ENCODE peak calls at places on chromosomes 16 and 17, in four cellular contexts. P is H1, W is K562, B is HepG2. K is an unnamed sample.

GRCh38 chr16:24580665-24581064 is 41.3 kb downstream of the RBBP6 start:
- DNase-seq in B (no peak), W (no peak), P (no peak), K (peak; percentile 37)

GRCh38 chr17:10649031-10649430 is 8.1 kb downstream of the MYH3 start:
- DNase-seq in B (no peak), P (no peak), W (peak; percentile 13), K (no peak)

GRCh38 chr16:84246679-84247077 is 6.9 kb upstream of the KCNG4 start:
- DNase-seq in P (no peak), B (no peak), W (peak; percentile 32), K (no peak)

GRCh38 chr16:71288570-71288889 is 672 bp downstream of the CMTR2 start:
- DNase-seq in P (no peak), W (no peak), B (no peak), K (no peak)

GRCh38 chr17:74045608-74046007 is 157.9 kb upstream of the RPL38 start:
- DNase-seq in B (no peak), P (no peak), W (no peak), K (no peak)

GRCh38 chr17:82804442-82805191 is 35.2 kb downstream of the ZNF750 start:
- DNase-seq in P (no peak), W (no peak), B (no peak), K (no peak)

GRCh38 chr16:4780235-4780634 is 7.9 kb downstream of the SEPTIN12 start:
- DNase-seq in B (no peak), W (peak; percentile 22), P (no peak), K (peak; percentile 35)

GRCh38 chr16:86398201-86398600 is 112.1 kb upstream of the FOXF1 start:
- DNase-seq in B (no peak), P (no peak), W (no peak), K (no peak)

GRCh38 chr16:30554933-30555847 is 3.0 kb downstream of the ZNF764 start:
- DNase-seq in P (no peak), W (no peak), B (no peak), K (no peak)

GRCh38 chr17:75842963-75843576 is 1.1 kb downstream of the UNC13D start:
- DNase-seq in W (no peak), B (no peak), P (no peak), K (no peak)

GRCh38 chr16:4465977-4466779 is 8.2 kb downstream of the NMRAL1 start:
- DNase-seq in P (no peak), B (no peak), W (no peak), K (no peak)

GRCh38 chr16:31052131-31052530 is 18.8 kb downstream of the STX4 start:
- DNase-seq in B (peak; percentile 45), W (peak; percentile 57), P (no peak), K (peak; percentile 90)

GRCh38 chr16:58492066-58492465 is 7.9 kb upstream of the NDRG4 start:
- DNase-seq in P (no peak), W (no peak), B (no peak), K (no peak)

GRCh38 chr17:2453325-2453724 is 52.5 kb upstream of the MNT start:
- DNase-seq in B (no peak), W (no peak), P (no peak), K (no peak)

GRCh38 chr16:48537909-48538745 is 71.9 kb downstream of the N4BP1 start:
- DNase-seq in P (peak; percentile 39), B (no peak), W (no peak), K (no peak)

GRCh38 chr16:76389126-76389525 is 111.9 kb downstream of the CNTNAP4 start:
- DNase-seq in B (no peak), W (no peak), P (no peak), K (no peak)

GRCh38 chr17:850828-851759 is 68.9 kb downstream of the MRM3 start:
- DNase-seq in W (no peak), P (no peak), B (no peak), K (no peak)

GRCh38 chr16:29011851-29012250 is 27.0 kb downstream of the LAT start:
- DNase-seq in W (no peak), P (no peak), B (no peak), K (no peak)

GRCh38 chr17:48995332-48995870 is 1.8 kb upstream of the IGF2BP1 start:
- DNase-seq in W (peak; percentile 86), P (peak; percentile 78), B (no peak), K (no peak)

GRCh38 chr16:46789499-46790414 is 41.2 kb downstream of the C16orf87 start:
- DNase-seq in P (peak; percentile 90), B (peak; percentile 74), W (peak; percentile 79), K (peak; percentile 61)

GRCh38 chr17:40602445-40603443 is 37.5 kb upstream of the CCR7 start:
- DNase-seq in P (no peak), W (no peak), B (no peak), K (no peak)

GRCh38 chr17:30824002-30824355 is 513 bp downstream of the CRLF3 start:
- DNase-seq in W (peak; percentile 51), B (no peak), P (no peak), K (no peak)

GRCh38 chr17:82663381-82664275 is 15.4 kb upstream of the WDR45B start:
- DNase-seq in B (no peak), W (no peak), P (no peak), K (no peak)

GRCh38 chr16:67268136-67268579 is 11.2 kb upstream of the PLEKHG4 start:
- DNase-seq in W (peak; percentile 97), P (no peak), B (peak; percentile 43), K (no peak)

GRCh38 chr16:77763994-77764393 is 24.4 kb upstream of the VAT1L start:
- DNase-seq in W (no peak), P (no peak), B (no peak), K (no peak)

GRCh38 chr16:3950343-3951193 is 70.1 kb upstream of the CREBBP start:
- DNase-seq in W (peak; percentile 32), B (no peak), P (no peak), K (peak; percentile 52)

GRCh38 chr16:48235058-48235555 is 9.0 kb upstream of the LONP2 start:
- DNase-seq in B (no peak), P (no peak), W (no peak), K (no peak)

GRCh38 chr17:72417627-72418026 is 296.8 kb downstream of the SOX9 start:
- DNase-seq in B (no peak), P (no peak), W (no peak), K (no peak)

GRCh38 chr17:72416905-72417304 is 296.1 kb downstream of the SOX9 start:
- DNase-seq in P (no peak), W (no peak), B (no peak), K (no peak)

GRCh38 chr17:72414032-72414396 is 293.2 kb downstream of the SOX9 start:
- DNase-seq in P (no peak), B (no peak), W (no peak), K (no peak)

GRCh38 chr17:72414967-72415853 is 294.4 kb downstream of the SOX9 start:
- DNase-seq in B (no peak), W (no peak), P (no peak), K (no peak)

GRCh38 chr17:72416054-72416691 is 295.4 kb downstream of the SOX9 start:
- DNase-seq in B (no peak), P (no peak), W (no peak), K (no peak)
- TF ChIP-seq RNF2 in B (no peak), P (no peak), W (no peak), K (no peak)

DNA sequence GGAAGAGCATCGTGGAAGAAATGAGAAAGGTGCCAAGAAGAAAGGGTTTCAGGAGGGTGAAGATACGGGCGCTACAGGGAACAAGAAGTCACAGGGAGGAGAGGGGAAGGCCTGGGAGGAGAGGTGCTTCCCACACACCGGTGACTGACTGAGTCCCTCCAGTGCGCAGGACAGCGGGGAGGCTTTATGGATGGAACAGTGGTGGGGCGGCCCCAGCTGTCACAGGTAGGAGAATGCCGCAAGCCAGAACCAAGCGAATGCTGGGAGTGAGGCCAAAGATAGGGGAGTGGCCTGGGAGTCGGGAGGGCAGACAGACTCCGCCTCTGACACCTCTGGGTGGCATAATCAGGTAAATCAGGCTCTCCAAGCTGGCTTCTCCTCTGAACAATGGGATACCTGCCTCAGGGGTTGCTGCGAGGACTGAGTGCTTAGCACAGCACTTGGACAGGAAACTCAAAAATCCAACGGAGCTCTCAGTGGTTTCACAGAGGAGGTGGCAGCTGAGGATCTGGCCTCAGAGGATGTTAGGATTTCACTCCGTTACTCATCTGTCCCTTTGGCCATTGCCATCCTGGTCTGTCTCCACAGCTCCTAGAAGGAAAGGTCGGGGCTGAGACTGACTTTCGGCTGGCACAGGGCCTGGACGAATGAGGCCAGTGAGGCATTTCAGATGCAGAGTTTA is 760 bp upstream of the CNP start:
- DNase-seq in B (peak; percentile 88), W (peak; percentile 87), P (peak; percentile 82), K (peak; percentile 74)
- TF ChIP-seq RNF2 in B (no peak), W (no peak), P (no peak), K (no peak)

GRCh38 chr17:45224671-45225050 is 3.0 kb downstream of the FMNL1 start:
- DNase-seq in P (no peak), B (no peak), W (no peak), K (no peak)
- TF ChIP-seq RNF2 in P (no peak), B (no peak), W (no peak), K (no peak)

GRCh38 chr17:72125226-72125651 is 4.4 kb downstream of the SOX9 start:
- DNase-seq in P (no peak), W (no peak), B (peak; percentile 77), K (no peak)
- TF ChIP-seq RNF2 in P (no peak), W (no peak), B (no peak), K (no peak)

DNA sequence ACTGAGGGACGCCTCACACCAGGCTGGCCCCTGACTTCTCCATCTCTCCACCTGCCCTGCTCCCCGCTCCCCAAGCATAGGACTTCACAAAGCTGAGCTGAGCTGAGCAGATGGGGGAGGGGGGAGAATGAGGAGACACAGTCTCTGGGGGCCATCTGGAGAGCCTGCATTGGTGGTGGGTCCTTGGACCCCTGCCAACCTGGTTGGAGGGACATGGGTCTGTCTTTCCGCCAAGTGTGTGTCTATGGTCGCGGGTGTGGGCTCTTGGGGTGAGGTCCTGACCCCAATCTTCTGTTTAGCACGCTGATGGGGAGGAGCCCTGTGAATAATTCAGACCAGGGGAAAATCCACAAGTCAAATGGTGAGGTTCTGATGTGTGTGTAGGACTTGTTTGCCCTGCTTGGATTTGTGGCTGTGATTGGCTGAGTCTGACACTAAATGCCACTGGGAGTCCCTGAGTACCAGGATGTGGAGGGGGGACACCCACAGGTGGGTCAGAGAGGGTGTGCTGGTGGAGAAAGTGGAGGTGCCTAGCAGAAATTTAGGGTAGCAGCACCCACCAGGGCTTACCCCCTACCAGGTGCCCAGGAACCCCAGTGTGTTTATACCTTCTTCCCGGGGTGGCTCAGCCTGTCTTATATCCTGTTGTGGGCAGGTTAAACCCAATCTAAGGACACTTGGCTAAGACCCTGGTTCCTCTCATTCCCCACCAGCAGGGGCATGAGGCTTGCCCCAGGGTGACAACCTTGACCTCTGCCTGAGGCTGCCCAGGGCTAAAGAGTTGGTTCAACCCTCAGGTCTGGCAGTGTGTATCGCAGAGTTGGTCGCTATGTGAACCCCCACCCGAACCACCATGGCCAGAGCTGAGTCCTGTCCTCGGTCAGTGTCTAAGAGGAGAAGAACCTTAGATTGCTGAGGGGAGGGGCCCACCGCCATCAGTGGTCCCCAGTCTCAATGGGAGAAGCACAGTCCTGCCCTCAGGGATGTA is 2.1 kb downstream of the FMNL1 start:
- DNase-seq in B (no peak), P (no peak), W (no peak), K (no peak)
- TF ChIP-seq RNF2 in B (no peak), P (no peak), W (no peak), K (no peak)